ENCODE peak calls at places on chromosomes 4 and X, in four cellular contexts. Y is activated CD8-positive, alpha-beta T cell treated with anti-CD3 and anti-CD28 coated beads for 36 hours; B is right atrium auricular region; O is neural progenitor cell. V is an unnamed sample.

GRCh38 chrX:150772150-150772970 is 79.2 kb downstream of the MTMR1 start:
- DNase-seq in Y (peak), B (peak), O (peak), V (no peak)

GRCh38 chr4:137345597-137345996 is 186.7 kb downstream of the PCDH18 start:
- DNase-seq in Y (no peak), B (no peak), O (no peak), V (no peak)

GRCh38 chr4:180060159-180060889 is 2182.9 kb upstream of the TENM3 start:
- DNase-seq in Y (no peak), B (no peak), O (peak), V (no peak)

GRCh38 chrX:119760026-119760902 is 1.9 kb downstream of the SOWAHD start:
- DNase-seq in Y (no peak), B (no peak), O (no peak), V (no peak)

GRCh38 chr4:15238720-15239119 is 189.1 kb upstream of the C1QTNF7 start:
- DNase-seq in Y (peak), B (no peak), O (peak), V (no peak)

GRCh38 chr4:173527103-173527876 is 2.7 kb downstream of the HAND2 start:
- DNase-seq in Y (no peak), B (no peak), O (peak), V (no peak)

GRCh38 chr4:53476232-53477037 is 99.0 kb downstream of the FIP1L1 start:
- DNase-seq in Y (no peak), B (no peak), O (no peak), V (no peak)

GRCh38 chr4:64784125-64784524 is 374.9 kb upstream of the TECRL start:
- DNase-seq in Y (no peak), B (no peak), O (no peak), V (no peak)

DNA sequence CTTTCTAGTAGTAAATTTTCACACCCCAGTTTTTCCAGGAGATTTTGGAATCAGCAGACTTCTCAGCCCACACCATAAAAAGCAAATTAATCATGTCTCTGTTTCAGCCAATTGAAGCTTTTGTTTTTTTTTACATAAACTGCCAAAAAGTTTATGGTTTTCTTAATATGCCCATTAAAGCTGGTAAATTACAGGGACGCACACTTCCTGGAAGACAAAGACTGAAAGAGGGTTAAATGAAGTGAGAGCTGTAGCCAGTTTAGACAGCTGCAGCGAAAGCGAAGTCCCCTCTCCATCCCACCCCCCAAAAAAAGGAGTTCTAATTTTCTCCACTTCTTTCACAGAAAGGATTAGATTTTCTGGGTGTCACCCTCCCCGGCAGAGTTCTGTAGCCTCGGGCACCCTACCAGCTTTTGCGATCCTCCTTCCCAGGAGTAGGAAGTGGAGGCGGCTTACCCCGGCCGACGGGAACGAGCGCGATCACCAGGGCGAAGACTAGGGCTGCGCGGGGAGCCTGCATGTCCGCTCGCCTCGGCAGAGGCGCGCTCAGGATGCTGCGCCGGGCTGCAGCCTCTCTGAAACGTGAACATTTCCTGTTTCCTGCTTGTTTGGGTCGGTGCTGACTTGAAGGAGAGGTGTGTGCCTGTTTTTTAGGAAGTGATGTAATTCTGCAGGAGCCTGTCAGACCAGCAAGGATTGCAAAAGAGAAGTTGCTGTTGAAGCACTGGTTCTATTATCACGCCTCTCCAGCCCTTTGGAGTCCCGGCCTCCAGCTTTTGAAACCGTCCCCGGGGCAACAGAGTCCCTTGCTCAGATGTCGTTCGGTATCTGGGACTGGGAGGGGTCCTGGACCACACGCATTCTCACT is at the start of gene TMEM154:
- DNase-seq in Y (peak), B (peak), O (peak), V (no peak)
- TF ChIP-seq CTCF in Y (no peak), B (no peak), O (no peak), V (no peak)

GRCh38 chr4:11632488-11632887 is 203.8 kb upstream of the HS3ST1 start:
- DNase-seq in Y (no peak), B (no peak), O (no peak), V (no peak)

GRCh38 chr4:11632015-11632414 is 203.3 kb upstream of the HS3ST1 start:
- DNase-seq in Y (no peak), B (no peak), O (no peak), V (no peak)

GRCh38 chr4:11635336-11635735 is 206.6 kb upstream of the HS3ST1 start:
- DNase-seq in Y (no peak), B (no peak), O (no peak), V (no peak)

GRCh38 chr4:11633435-11633834 is 204.7 kb upstream of the HS3ST1 start:
- DNase-seq in Y (no peak), B (no peak), O (no peak), V (no peak)

DNA sequence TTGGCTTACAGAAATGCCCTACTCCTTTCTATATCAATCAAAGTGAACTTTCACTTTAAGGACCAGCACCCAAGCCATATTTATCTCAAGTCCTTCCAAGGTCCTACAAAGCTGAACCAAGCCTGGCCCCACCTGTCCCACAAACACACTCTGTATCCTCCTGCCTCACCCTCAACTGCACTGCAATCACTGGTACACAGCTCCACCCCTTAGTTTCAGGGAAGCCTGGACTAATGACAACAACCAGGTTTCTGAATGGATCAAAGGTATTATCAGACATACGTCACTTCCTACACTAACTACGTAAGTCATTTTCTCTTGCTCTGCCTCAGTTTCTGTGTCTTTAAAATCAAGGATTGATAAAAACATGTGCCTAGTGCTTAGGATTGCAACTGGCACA is 205.6 kb upstream of the HS3ST1 start:
- DNase-seq in Y (no peak), B (no peak), O (no peak), V (no peak)
- TF ChIP-seq CTCF in Y (no peak), B (no peak), O (no peak), V (no peak)

GRCh38 chrX:70664726-70665125 is 220.1 kb downstream of the DLG3 start:
- DNase-seq in Y (peak), B (no peak), O (peak), V (no peak)
- TF ChIP-seq CTCF in Y (no peak), B (no peak), O (peak), V (no peak)

GRCh38 chr4:158999849-159000248 is 103.0 kb upstream of the RAPGEF2 start:
- DNase-seq in Y (no peak), B (no peak), O (no peak), V (no peak)
- TF ChIP-seq CTCF in Y (no peak), B (no peak), O (no peak), V (no peak)

GRCh38 chr4:24688453-24688852 is 104.1 kb upstream of the DHX15 start:
- DNase-seq in Y (no peak), B (no peak), O (no peak), V (no peak)

GRCh38 chr4:24680746-24681145 is 96.4 kb upstream of the DHX15 start:
- DNase-seq in Y (no peak), B (no peak), O (no peak), V (no peak)

GRCh38 chr4:24686866-24687672 is 102.7 kb upstream of the DHX15 start:
- DNase-seq in Y (peak), B (no peak), O (peak), V (no peak)

DNA sequence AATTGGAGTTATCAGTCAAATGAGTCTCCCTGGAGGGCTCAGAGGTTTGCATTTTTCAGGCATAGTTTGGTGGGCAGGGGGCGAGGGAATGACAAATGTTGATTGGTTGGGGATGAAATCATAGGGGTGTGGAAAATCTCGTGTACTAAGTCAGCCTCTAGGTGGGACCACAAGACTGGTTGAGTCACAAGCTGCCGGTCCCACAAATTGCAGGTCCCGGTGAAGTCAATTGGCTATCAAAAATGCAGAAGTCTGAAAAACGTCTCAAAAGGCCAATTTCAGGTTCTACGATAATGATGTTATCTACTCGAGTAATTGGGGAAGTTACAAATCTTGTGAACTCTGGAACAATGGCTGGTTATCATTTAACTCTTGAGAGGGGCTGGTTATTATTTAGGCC is 98.8 kb upstream of the DHX15 start:
- DNase-seq in Y (no peak), B (no peak), O (no peak), V (no peak)
- TF ChIP-seq CTCF in Y (no peak), B (no peak), O (no peak), V (no peak)

DNA sequence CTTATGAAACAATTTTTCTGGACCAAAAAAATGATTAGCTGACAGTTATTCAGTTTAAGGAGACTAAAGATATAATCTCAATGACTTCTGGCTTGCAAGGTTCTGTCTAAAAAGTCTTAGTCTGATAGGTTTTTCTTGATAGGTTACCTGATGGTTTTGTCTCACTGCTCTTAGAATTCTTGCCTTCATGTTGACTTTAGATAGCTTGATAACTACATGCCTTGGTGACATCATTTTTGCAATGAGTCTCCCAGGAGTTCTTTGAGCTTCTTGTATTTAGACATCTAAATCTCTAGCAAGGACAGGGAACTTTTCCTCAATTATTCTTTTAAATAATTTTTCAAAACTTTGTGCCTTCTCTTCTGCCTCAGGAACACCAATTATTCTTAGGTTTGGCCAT is 1965.3 kb downstream of the ARAP2 start:
- DNase-seq in Y (no peak), B (no peak), O (no peak), V (no peak)
- TF ChIP-seq CTCF in Y (no peak), B (no peak), O (no peak), V (no peak)

GRCh38 chr4:132737344-132737743 is 411.8 kb upstream of the PCDH10 start:
- DNase-seq in Y (no peak), B (no peak), O (peak), V (no peak)
- TF ChIP-seq CTCF in Y (no peak), B (no peak), O (peak), V (no peak)

V was measured in vagina.